ENCODE peak calls at places on chromosomes 5 and 9, in ten cellular contexts. C, X, O, D, U, E, B, M, T and F are unnamed samples. For H3K9me3, the result is how much of the 10 kb centered on the place peaks cover.

GRCh38 chr9:35570709-35571108 is 34.4 kb upstream of the TESK1 start:
- DNase-seq in C (no peak), X (no peak), O (no peak), D (no peak), U (no peak), E (no peak), B (no peak), M (no peak), T (no peak), F (no peak)

GRCh38 chr9:116101516-116101915 is 52.1 kb upstream of the PAPPA start:
- DNase-seq in C (no peak), X (no peak), O (peak), D (peak), U (no peak), E (no peak), B (no peak), M (no peak), T (no peak), F (no peak)

GRCh38 chr9:95003694-95004451 is 277.4 kb downstream of the AOPEP start:
- DNase-seq in C (peak), X (peak), O (no peak), D (peak), U (no peak), E (peak), B (no peak), M (peak), T (peak), F (no peak)

GRCh38 chr5:95715799-95716461 is 15.2 kb upstream of the RHOBTB3 start:
- DNase-seq in C (no peak), X (no peak), O (no peak), D (peak), U (no peak), E (no peak), B (peak), M (no peak), T (no peak), F (no peak)

GRCh38 chr5:91366571-91366970 is 16.5 kb downstream of the ARRDC3 start:
- DNase-seq in C (no peak), X (no peak), O (no peak), D (no peak), U (no peak), E (no peak), B (no peak), M (no peak), T (no peak), F (no peak)

GRCh38 chr9:126057869-126058467 is 268.7 kb upstream of the MVB12B start:
- DNase-seq in C (no peak), X (no peak), O (no peak), D (no peak), U (peak), E (no peak), B (no peak), M (no peak), T (peak), F (no peak)

GRCh38 chr9:95381243-95381642 is 63.7 kb upstream of the FANCC start:
- DNase-seq in C (no peak), X (no peak), O (no peak), D (peak), U (no peak), E (no peak), B (no peak), M (no peak), T (no peak), F (no peak)

GRCh38 chr9:133368249-133368881 is 7.5 kb downstream of the SURF4 start:
- DNase-seq in C (no peak), X (no peak), O (no peak), D (no peak), U (no peak), E (no peak), B (no peak), M (peak), T (no peak), F (no peak)

GRCh38 chr5:99928490-99928889 is 606.7 kb upstream of the FAM174A start:
- DNase-seq in C (no peak), X (no peak), O (no peak), D (no peak), U (no peak), E (no peak), B (no peak), M (no peak), T (no peak), F (no peak)

GRCh38 chr5:122933926-122934325 is 88.5 kb downstream of the SNX24 start:
- DNase-seq in C (no peak), X (no peak), O (no peak), D (no peak), U (no peak), E (no peak), B (no peak), M (no peak), T (no peak), F (no peak)

GRCh38 chr5:40442346-40442745 is 237.4 kb upstream of the PTGER4 start:
- DNase-seq in C (no peak), X (no peak), O (no peak), D (peak), U (no peak), E (no peak), B (no peak), M (no peak), T (no peak), F (no peak)

GRCh38 chr5:119318256-119318914 is 37.4 kb upstream of the TNFAIP8 start:
- DNase-seq in C (no peak), X (no peak), O (no peak), D (no peak), U (no peak), E (no peak), B (no peak), M (no peak), T (no peak), F (no peak)

GRCh38 chr5:90792725-90793124 is 234.1 kb downstream of the ADGRV1 start:
- DNase-seq in C (no peak), X (no peak), O (no peak), D (no peak), U (no peak), E (no peak), B (no peak), M (no peak), T (no peak), F (no peak)

GRCh38 chr9:70105142-70105541 is 61.5 kb downstream of the MAMDC2 start:
- DNase-seq in C (no peak), X (no peak), O (no peak), D (no peak), U (no peak), E (no peak), B (no peak), M (no peak), T (no peak), F (no peak)

DNA sequence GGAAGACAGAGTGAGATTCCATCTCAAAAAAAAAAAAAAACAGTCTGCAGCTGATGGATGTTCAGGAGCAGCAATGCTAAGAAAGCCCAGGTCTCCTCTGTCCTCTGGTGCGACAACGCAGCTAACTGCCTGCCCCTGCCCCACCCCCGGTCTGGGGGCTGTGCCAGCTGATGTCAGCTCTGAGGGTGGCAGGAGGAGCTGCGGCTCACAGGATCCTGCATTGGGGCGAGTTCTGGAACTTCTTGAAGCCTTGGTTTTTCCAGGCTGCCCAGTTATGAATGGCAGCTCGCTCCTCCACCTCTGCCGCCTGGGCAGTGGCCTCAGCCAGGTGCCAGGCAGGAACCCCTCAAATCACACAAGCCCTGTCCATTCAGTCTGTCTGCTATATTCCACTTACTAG is 113.5 kb downstream of the ROR2 start:
- DNase-seq in C (peak), X (no peak), O (no peak), D (no peak), U (no peak), E (no peak), B (no peak), M (no peak), T (peak), F (no peak)
- H3K27ac ChIP-seq in C (peak), X (no peak), O (no peak), D (no peak), U (no peak), E (no peak), B (no peak), M (peak), T (peak), F (no peak)

GRCh38 chr5:149082271-149082670 is 19.4 kb upstream of the SH3TC2 start:
- DNase-seq in C (no peak), X (no peak), O (no peak), D (no peak), U (no peak), E (no peak), B (no peak), M (no peak), T (no peak), F (no peak)

GRCh38 chr5:149083846-149084245 is 21.0 kb upstream of the SH3TC2 start:
- DNase-seq in C (no peak), X (no peak), O (no peak), D (no peak), U (no peak), E (no peak), B (no peak), M (no peak), T (no peak), F (no peak)

GRCh38 chr5:149079883-149080282 is 17.0 kb upstream of the SH3TC2 start:
- DNase-seq in C (no peak), X (no peak), O (no peak), D (no peak), U (no peak), E (no peak), B (no peak), M (no peak), T (no peak), F (no peak)

DNA sequence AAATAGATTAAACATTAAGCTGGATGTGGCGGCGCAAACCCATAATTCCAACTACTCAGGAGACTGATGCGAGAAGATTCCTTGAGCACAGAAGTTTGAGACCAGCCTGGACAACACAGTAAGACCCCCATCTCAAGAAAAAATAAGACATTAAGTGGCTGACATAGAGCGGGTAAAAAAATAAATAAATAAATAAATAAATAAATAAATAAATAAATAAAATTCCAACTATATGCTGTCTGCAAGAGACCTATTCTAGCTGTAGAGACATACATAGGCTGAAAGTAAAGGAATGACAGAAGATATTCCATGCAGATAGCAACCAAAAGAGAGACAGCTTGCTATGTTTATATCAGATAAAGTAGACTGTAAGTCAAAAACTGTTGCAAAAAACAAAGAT is 17.4 kb upstream of the SH3TC2 start:
- DNase-seq in C (no peak), X (no peak), O (no peak), D (no peak), U (no peak), E (no peak), B (no peak), M (no peak), T (no peak), F (no peak)
- H3K9me3 ChIP-seq in C (under half), X (under half), O (under half), D (under half), U (under half), E (under half), B (under half), M (under half), T (under half), F (under half)

GRCh38 chr9:98118640-98119601 is at the start of gene TRIM14:
- DNase-seq in C (peak), X (peak), O (peak), D (peak), U (no peak), E (peak), B (peak), M (peak), T (peak), F (no peak)
- TF ChIP-seq POLR2A in C (peak), X (no peak), O (peak), D (no peak), U (no peak), E (no peak), B (no peak), M (peak), T (no peak), F (peak)

DNA sequence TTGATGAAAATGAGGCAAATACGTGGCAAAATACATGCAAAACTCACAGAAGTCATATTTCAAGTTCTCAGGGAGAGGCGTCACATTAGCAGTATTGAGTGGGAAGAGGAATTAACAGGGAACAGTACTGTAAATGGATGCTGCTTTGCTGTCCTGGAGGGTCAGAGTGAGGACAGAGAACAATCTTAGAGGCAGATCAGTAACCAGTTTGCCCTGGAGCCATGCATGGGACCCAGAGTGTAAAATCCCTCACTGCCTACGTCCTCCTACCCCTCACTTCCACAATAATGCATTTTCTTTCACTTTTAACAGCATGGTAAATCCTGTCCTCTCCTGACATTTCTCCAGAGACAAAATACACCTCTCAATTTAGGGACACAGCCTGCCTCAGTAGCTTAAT is 69.8 kb downstream of the LMNB1 start:
- DNase-seq in C (no peak), X (no peak), O (no peak), D (no peak), U (no peak), E (no peak), B (no peak), M (no peak), T (no peak), F (no peak)
- H3K27ac ChIP-seq in C (no peak), X (no peak), O (no peak), D (no peak), U (peak), E (peak), B (no peak), M (peak), T (peak), F (no peak)

GRCh38 chr9:2406252-2406651 is 215.3 kb upstream of the VLDLR start:
- DNase-seq in C (no peak), X (no peak), O (no peak), D (no peak), U (no peak), E (no peak), B (no peak), M (no peak), T (no peak), F (no peak)

GRCh38 chr9:2407450-2407849 is 214.1 kb upstream of the VLDLR start:
- DNase-seq in C (no peak), X (no peak), O (no peak), D (no peak), U (no peak), E (no peak), B (no peak), M (no peak), T (no peak), F (no peak)

DNA sequence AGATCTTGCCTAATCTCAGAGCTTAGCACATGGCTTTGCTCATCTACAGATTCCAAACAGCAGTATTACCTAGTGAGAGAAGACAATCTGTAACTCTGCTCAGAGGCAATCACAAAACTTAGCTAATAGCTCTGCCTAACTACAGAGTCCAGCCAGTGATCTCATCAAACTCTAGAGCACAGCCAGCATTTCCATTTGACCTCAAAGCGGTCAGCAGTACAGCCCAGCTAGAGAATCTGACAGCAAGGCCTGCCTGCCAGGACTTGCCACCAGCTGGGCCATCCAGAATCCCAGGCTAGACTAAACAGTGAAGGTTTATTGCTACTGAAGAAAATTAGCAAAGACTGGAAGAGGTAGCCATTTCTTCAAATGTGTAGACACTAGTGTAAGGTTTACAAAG is 217.9 kb upstream of the VLDLR start:
- DNase-seq in C (no peak), X (no peak), O (no peak), D (no peak), U (no peak), E (no peak), B (no peak), M (no peak), T (no peak), F (no peak)
- H3K9me3 ChIP-seq in C (under half), X (under half), O (under half), D (under half), U (under half), E (under half), B (under half), M (under half), T (under half), F (under half)

DNA sequence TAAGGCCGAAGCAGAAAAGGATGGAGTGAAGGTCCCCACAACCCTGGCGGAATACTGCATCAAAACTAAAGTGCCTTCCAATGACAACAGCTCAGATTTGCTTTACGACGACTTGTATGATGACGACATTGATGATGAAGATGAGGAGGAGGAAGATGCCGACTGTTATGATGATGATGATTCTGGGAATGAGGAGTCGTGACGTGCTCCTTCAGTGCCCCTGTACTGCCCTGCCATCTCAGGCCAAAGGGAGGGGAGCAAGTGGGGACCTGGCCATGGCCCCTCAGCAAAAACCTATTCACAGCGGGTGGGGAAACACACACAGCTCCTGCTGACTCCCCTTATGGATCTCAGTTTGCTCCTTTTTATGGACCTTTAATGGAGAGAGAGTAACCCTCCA is 100.1 kb downstream of the UBE2R2 start:
- DNase-seq in C (no peak), X (no peak), O (no peak), D (no peak), U (no peak), E (no peak), B (no peak), M (no peak), T (no peak), F (no peak)
- TF ChIP-seq POLR2A in C (no peak), X (no peak), O (no peak), D (no peak), U (no peak), E (no peak), B (no peak), M (no peak), T (no peak), F (no peak)

GRCh38 chr5:11227064-11227463 is 466.0 kb upstream of the DAP start:
- DNase-seq in C (no peak), X (no peak), O (no peak), D (no peak), U (no peak), E (no peak), B (no peak), M (no peak), T (no peak), F (no peak)
- H3K27ac ChIP-seq in C (no peak), X (no peak), O (no peak), D (no peak), U (no peak), E (no peak), B (no peak), M (no peak), T (no peak), F (no peak)

GRCh38 chr5:179061025-179061424 is 852 bp downstream of the ZNF354C start:
- DNase-seq in C (no peak), X (no peak), O (no peak), D (no peak), U (no peak), E (peak), B (no peak), M (no peak), T (no peak), F (no peak)
- H3K9me3 ChIP-seq in C (under half), X (under half), O (under half), D (under half), U (under half), E (under half), B (under half), M (under half), T (under half), F (under half)

GRCh38 chr9:19184144-19184917 is 46.2 kb upstream of the DENND4C start:
- DNase-seq in C (peak), X (peak), O (peak), D (peak), U (peak), E (peak), B (peak), M (peak), T (peak), F (peak)
- TF ChIP-seq POLR2A in C (no peak), X (no peak), O (no peak), D (no peak), U (no peak), E (no peak), B (no peak), M (no peak), T (no peak), F (no peak)

GRCh38 chr9:113625456-113625855 is 161.9 kb downstream of the RGS3 start:
- DNase-seq in C (no peak), X (no peak), O (no peak), D (no peak), U (peak), E (no peak), B (no peak), M (no peak), T (peak), F (no peak)

GRCh38 chr9:113622600-113623400 is 159.3 kb downstream of the RGS3 start:
- DNase-seq in C (no peak), X (no peak), O (peak), D (peak), U (peak), E (no peak), B (peak), M (no peak), T (peak), F (no peak)

GRCh38 chr9:113622038-113622437 is 158.5 kb downstream of the RGS3 start:
- DNase-seq in C (no peak), X (no peak), O (no peak), D (no peak), U (no peak), E (no peak), B (no peak), M (no peak), T (no peak), F (no peak)

GRCh38 chr9:113624721-113625120 is 161.2 kb downstream of the RGS3 start:
- DNase-seq in C (no peak), X (no peak), O (no peak), D (peak), U (peak), E (no peak), B (no peak), M (no peak), T (peak), F (no peak)

DNA sequence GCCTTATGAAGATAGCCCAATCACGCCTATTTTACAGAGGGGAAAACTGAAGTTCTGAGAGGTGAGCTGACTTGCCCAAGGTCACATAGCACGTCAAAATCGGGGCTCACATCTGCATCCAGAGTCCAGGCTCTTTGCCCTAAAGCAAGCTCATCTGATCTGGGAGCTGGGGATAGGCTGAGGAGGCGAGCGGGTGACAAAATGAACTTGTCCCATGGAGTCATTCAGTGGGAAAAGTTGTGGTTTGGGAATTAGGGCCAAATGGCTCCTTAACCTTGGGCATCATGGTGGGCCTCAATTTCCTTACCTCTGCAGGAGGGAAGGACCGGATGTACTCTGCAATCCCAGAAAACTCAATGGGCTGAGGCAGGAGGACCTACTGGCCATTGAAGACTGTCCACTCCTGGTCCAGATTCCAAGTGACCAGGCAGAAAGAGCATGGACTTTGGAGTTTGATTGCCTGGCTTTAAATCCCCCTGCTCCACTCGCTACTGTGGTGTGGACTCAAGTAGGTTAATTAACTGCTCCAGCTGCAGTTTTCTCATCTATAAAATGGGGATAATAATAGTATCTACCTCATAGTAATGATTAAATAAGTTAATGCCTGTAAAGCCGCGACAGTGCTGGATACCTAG is 160.4 kb downstream of the RGS3 start:
- DNase-seq in C (no peak), X (no peak), O (no peak), D (no peak), U (peak), E (no peak), B (no peak), M (no peak), T (no peak), F (no peak)
- H3K27ac ChIP-seq in C (no peak), X (no peak), O (no peak), D (no peak), U (no peak), E (no peak), B (peak), M (no peak), T (no peak), F (no peak)